ENCODE peak calls at places on chromosome 9, in six cellular contexts. One of them, this sample, is unnamed. For H3K36me3, the result is how much of the 10 kb centered on the place peaks cover.

GRCh38 chr9:2859776-2860379 is 16.0 kb upstream of the PUM3 start:
- DNase-seq in ovary: peak
- DNase-seq in transverse colon: peak
- DNase-seq in stomach: peak
- DNase-seq in tibial nerve: peak
- DNase-seq in SK-N-SH: peak
- DNase-seq in this sample: peak

GRCh38 chr9:127500399-127500798 is 49.1 kb downstream of the LRSAM1 start:
- DNase-seq in transverse colon: no peak
- DNase-seq in tibial nerve: no peak
- DNase-seq in SK-N-SH: peak
- DNase-seq in stomach: no peak
- DNase-seq in ovary: no peak
- DNase-seq in this sample: no peak

GRCh38 chr9:121670447-121670846 is 19.0 kb downstream of the DAB2IP start:
- DNase-seq in transverse colon: no peak
- DNase-seq in stomach: no peak
- DNase-seq in ovary: peak
- DNase-seq in SK-N-SH: no peak
- DNase-seq in tibial nerve: peak
- DNase-seq in this sample: peak

GRCh38 chr9:94128580-94128979 is 44.3 kb downstream of the PTPDC1 start:
- DNase-seq in tibial nerve: no peak
- DNase-seq in stomach: no peak
- DNase-seq in transverse colon: no peak
- DNase-seq in SK-N-SH: no peak
- DNase-seq in ovary: no peak
- DNase-seq in this sample: no peak

GRCh38 chr9:14218253-14218652 is 95.7 kb downstream of the NFIB start:
- DNase-seq in ovary: no peak
- DNase-seq in SK-N-SH: no peak
- DNase-seq in tibial nerve: no peak
- DNase-seq in transverse colon: no peak
- DNase-seq in stomach: no peak
- DNase-seq in this sample: no peak

GRCh38 chr9:79123419-79123818 is 448.3 kb upstream of the TLE4 start:
- DNase-seq in tibial nerve: no peak
- DNase-seq in SK-N-SH: no peak
- DNase-seq in ovary: no peak
- DNase-seq in stomach: no peak
- DNase-seq in transverse colon: no peak
- DNase-seq in this sample: no peak

GRCh38 chr9:89842267-89842768 is 237.5 kb downstream of the GADD45G start:
- DNase-seq in SK-N-SH: no peak
- DNase-seq in transverse colon: peak
- DNase-seq in stomach: peak
- DNase-seq in ovary: no peak
- DNase-seq in tibial nerve: no peak
- DNase-seq in this sample: no peak

GRCh38 chr9:133937120-133937519 is 55.0 kb downstream of the VAV2 start:
- DNase-seq in stomach: no peak
- DNase-seq in SK-N-SH: no peak
- DNase-seq in tibial nerve: no peak
- DNase-seq in ovary: no peak
- DNase-seq in transverse colon: no peak
- DNase-seq in this sample: no peak

GRCh38 chr9:136960212-136960937 is 8.3 kb downstream of the LCN12 start:
- DNase-seq in ovary: no peak
- DNase-seq in SK-N-SH: no peak
- DNase-seq in stomach: no peak
- DNase-seq in transverse colon: no peak
- DNase-seq in tibial nerve: no peak
- DNase-seq in this sample: no peak

GRCh38 chr9:106307670-106308069 is 555.3 kb upstream of the ZNF462 start:
- DNase-seq in stomach: no peak
- DNase-seq in ovary: no peak
- DNase-seq in tibial nerve: no peak
- DNase-seq in transverse colon: no peak
- DNase-seq in SK-N-SH: no peak
- DNase-seq in this sample: no peak

GRCh38 chr9:98796364-98797101 is at the start of gene ANKS6:
- DNase-seq in tibial nerve: peak
- DNase-seq in SK-N-SH: peak
- DNase-seq in transverse colon: peak
- DNase-seq in ovary: peak
- DNase-seq in stomach: peak
- DNase-seq in this sample: peak

GRCh38 chr9:27535701-27536118 is 6.1 kb upstream of the MOB3B start:
- DNase-seq in stomach: no peak
- DNase-seq in tibial nerve: no peak
- DNase-seq in SK-N-SH: no peak
- DNase-seq in ovary: no peak
- DNase-seq in transverse colon: no peak
- DNase-seq in this sample: no peak

GRCh38 chr9:18771018-18771417 is 262.0 kb downstream of the SAXO1 start:
- DNase-seq in transverse colon: no peak
- DNase-seq in ovary: no peak
- DNase-seq in stomach: no peak
- DNase-seq in tibial nerve: no peak
- DNase-seq in SK-N-SH: no peak
- DNase-seq in this sample: no peak

DNA sequence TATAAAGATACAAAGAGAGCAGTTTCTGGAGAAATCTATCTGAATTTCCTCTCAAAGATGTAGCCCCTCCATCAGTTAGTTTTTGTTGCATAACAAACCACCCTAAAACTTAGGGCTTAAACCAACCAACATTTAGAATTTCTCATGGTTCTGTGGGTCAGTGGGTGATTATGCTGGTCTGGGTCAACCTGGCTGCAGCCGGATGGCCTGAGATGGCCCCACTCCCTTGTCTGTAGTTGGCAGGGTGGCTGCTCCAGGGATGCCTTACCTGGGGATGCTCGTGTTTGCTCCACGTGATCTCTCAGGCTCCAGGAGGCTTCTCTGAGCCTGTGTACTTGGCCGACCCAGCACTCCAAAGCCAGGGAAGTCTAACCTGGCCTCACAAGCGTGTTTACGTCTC is 139.3 kb downstream of the MVB12B start:
- DNase-seq in tibial nerve: no peak
- DNase-seq in transverse colon: no peak
- DNase-seq in stomach: no peak
- DNase-seq in ovary: peak
- DNase-seq in SK-N-SH: no peak
- DNase-seq in this sample: peak
- TF ChIP-seq EP300 in tibial nerve: no peak
- TF ChIP-seq EP300 in transverse colon: no peak
- TF ChIP-seq EP300 in stomach: no peak
- TF ChIP-seq EP300 in ovary: no peak
- TF ChIP-seq EP300 in SK-N-SH: no peak
- TF ChIP-seq EP300 in this sample: no peak

GRCh38 chr9:90846770-90847419 is 45.3 kb downstream of the SYK start:
- DNase-seq in stomach: no peak
- DNase-seq in transverse colon: no peak
- DNase-seq in tibial nerve: no peak
- DNase-seq in SK-N-SH: no peak
- DNase-seq in ovary: no peak
- DNase-seq in this sample: no peak
- H3K36me3 ChIP-seq in stomach: half or more
- H3K36me3 ChIP-seq in transverse colon: under half
- H3K36me3 ChIP-seq in tibial nerve: under half
- H3K36me3 ChIP-seq in SK-N-SH: under half
- H3K36me3 ChIP-seq in ovary: under half
- H3K36me3 ChIP-seq in this sample: under half

DNA sequence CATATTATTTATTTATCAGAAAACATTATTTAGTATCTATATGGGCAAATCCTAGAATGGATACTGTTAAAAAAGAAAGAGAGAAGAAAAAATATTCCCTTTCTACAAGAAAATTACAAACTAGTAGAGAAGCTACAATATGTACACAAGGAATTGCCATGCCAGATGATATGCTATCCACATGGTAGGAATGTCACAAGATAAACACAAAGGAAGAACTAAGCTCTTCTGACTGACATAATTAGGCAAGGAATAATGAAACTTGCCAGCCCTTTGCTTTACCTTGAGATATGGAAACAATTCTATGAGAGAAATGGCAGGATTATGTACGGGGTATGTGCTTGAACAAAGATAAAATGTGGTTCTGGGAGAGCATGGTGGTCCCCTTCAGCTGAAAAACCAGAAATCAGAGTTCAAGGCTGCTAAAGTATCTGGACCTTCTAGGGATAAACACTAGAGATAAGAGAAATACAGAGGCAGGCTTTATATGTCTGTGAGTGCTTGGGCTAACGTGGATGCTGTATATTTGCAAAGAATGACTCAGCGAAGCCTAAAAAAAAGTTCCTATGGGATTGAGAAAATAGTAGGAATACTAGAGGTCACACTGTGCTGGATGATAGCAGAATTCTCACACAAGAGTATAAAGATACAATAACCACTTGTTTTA is 451.6 kb downstream of the TLE1 start:
- DNase-seq in tibial nerve: no peak
- DNase-seq in ovary: no peak
- DNase-seq in stomach: no peak
- DNase-seq in transverse colon: no peak
- DNase-seq in SK-N-SH: no peak
- DNase-seq in this sample: no peak
- TF ChIP-seq EP300 in tibial nerve: no peak
- TF ChIP-seq EP300 in ovary: no peak
- TF ChIP-seq EP300 in stomach: no peak
- TF ChIP-seq EP300 in transverse colon: no peak
- TF ChIP-seq EP300 in SK-N-SH: no peak
- TF ChIP-seq EP300 in this sample: no peak

GRCh38 chr9:83669067-83669466 is 38.7 kb downstream of the UBQLN1 start:
- DNase-seq in ovary: no peak
- DNase-seq in SK-N-SH: no peak
- DNase-seq in transverse colon: no peak
- DNase-seq in tibial nerve: no peak
- DNase-seq in stomach: no peak
- DNase-seq in this sample: no peak

GRCh38 chr9:83662933-83663332 is 40.0 kb downstream of the IDNK start:
- DNase-seq in tibial nerve: no peak
- DNase-seq in transverse colon: no peak
- DNase-seq in ovary: no peak
- DNase-seq in stomach: no peak
- DNase-seq in SK-N-SH: no peak
- DNase-seq in this sample: no peak

GRCh38 chr9:83670381-83670780 is 37.4 kb downstream of the UBQLN1 start:
- DNase-seq in ovary: no peak
- DNase-seq in transverse colon: no peak
- DNase-seq in SK-N-SH: no peak
- DNase-seq in tibial nerve: no peak
- DNase-seq in stomach: no peak
- DNase-seq in this sample: no peak

GRCh38 chr9:83665576-83666200 is 42.1 kb downstream of the UBQLN1 start:
- DNase-seq in stomach: no peak
- DNase-seq in transverse colon: no peak
- DNase-seq in tibial nerve: no peak
- DNase-seq in SK-N-SH: no peak
- DNase-seq in ovary: no peak
- DNase-seq in this sample: no peak
- H3K36me3 ChIP-seq in stomach: half or more
- H3K36me3 ChIP-seq in transverse colon: under half
- H3K36me3 ChIP-seq in tibial nerve: half or more
- H3K36me3 ChIP-seq in SK-N-SH: half or more
- H3K36me3 ChIP-seq in ovary: under half
- H3K36me3 ChIP-seq in this sample: under half

GRCh38 chr9:33682551-33682950 is 112.8 kb upstream of the PRSS3 start:
- DNase-seq in tibial nerve: no peak
- DNase-seq in transverse colon: no peak
- DNase-seq in stomach: no peak
- DNase-seq in SK-N-SH: no peak
- DNase-seq in ovary: no peak
- DNase-seq in this sample: no peak

GRCh38 chr9:33677961-33678360 is 117.4 kb upstream of the PRSS3 start:
- DNase-seq in transverse colon: no peak
- DNase-seq in SK-N-SH: no peak
- DNase-seq in tibial nerve: no peak
- DNase-seq in stomach: no peak
- DNase-seq in ovary: no peak
- DNase-seq in this sample: no peak

GRCh38 chr9:33677506-33677809 is 117.9 kb upstream of the PRSS3 start:
- DNase-seq in tibial nerve: no peak
- DNase-seq in stomach: no peak
- DNase-seq in ovary: no peak
- DNase-seq in SK-N-SH: no peak
- DNase-seq in transverse colon: no peak
- DNase-seq in this sample: no peak

DNA sequence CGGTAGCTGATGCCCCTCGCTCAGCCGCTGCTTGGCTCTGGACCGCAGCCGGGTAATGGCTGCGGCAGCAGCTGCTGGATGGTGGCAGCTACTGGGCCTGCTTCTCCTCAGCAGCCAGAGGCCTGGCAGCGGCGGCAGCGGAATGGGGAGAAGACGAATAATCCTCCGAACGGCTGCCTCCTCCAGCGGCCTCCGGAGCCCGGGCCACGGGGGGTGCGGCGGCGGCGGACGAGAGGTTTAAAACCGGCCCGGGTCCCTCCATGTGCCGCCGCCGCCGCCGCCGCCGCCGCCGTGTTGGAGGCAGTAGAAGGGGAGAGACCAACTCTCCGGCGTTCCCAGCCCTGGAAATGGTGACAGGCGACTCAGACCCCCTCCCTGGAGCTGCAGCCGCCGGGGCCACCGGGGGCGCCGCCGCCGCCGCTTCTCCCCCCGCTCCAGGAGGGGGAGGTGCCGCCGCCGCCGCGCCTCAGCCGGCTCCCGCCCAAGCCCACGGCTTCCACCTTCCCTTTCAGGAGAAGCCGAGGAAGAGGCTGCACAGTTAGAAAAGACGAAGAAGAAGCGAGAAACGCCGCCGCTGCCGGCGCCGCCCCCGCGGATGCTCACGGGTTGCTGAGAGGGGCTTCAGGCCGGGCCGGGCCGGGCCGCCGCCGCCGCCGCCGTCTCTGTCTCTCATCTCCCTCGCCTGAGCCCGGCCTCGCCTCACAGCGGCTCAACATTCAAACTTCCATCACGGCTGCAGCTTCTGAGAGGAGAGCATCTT is 118.4 kb upstream of the PRSS3 start:
- DNase-seq in tibial nerve: no peak
- DNase-seq in SK-N-SH: peak
- DNase-seq in stomach: peak
- DNase-seq in transverse colon: peak
- DNase-seq in ovary: peak
- DNase-seq in this sample: peak
- TF ChIP-seq EP300 in tibial nerve: no peak
- TF ChIP-seq EP300 in SK-N-SH: no peak
- TF ChIP-seq EP300 in stomach: no peak
- TF ChIP-seq EP300 in transverse colon: no peak
- TF ChIP-seq EP300 in ovary: no peak
- TF ChIP-seq EP300 in this sample: no peak

GRCh38 chr9:128891354-128892222 is 9.7 kb downstream of the LRRC8A start:
- DNase-seq in transverse colon: no peak
- DNase-seq in stomach: no peak
- DNase-seq in tibial nerve: no peak
- DNase-seq in SK-N-SH: no peak
- DNase-seq in ovary: no peak
- DNase-seq in this sample: no peak
- H3K36me3 ChIP-seq in transverse colon: under half
- H3K36me3 ChIP-seq in stomach: half or more
- H3K36me3 ChIP-seq in tibial nerve: under half
- H3K36me3 ChIP-seq in SK-N-SH: under half
- H3K36me3 ChIP-seq in ovary: under half
- H3K36me3 ChIP-seq in this sample: under half

This sample was measured in sigmoid colon.